ENCODE peak calls at places on chromosomes 3 and 15, in four cellular contexts. W is stimulated activated CD8-positive, alpha-beta memory T cell treated with anti-CD3 and anti-CD28 coated beads, Interleukin-7, amount 100 ng/mL, for 4 hours; F is NCI-H1092 treated with DMSO at 0.1 percent for 48 hours; X is IMR-90. R is an unnamed sample.

GRCh38 chr15:29681486-29681845 is 140.8 kb downstream of the TJP1 start:
- DNase-seq in X (no peak), W (no peak), F (no peak), R (no peak)

GRCh38 chr3:194691481-194692281 is 6.0 kb downstream of the FAM43A start:
- DNase-seq in F (no peak), W (no peak), X (no peak), R (no peak)

GRCh38 chr3:170603770-170604510 is 18.1 kb upstream of the SLC7A14 start:
- DNase-seq in W (no peak), X (peak; percentile 42), F (no peak), R (no peak)

GRCh38 chr3:134803051-134803505 is 8.0 kb downstream of the EPHB1 start:
- DNase-seq in X (no peak), F (no peak), W (no peak), R (no peak)

GRCh38 chr3:29381595-29381994 is 100.7 kb downstream of the RBMS3 start:
- DNase-seq in W (no peak), F (no peak), X (peak; percentile 51), R (no peak)

GRCh38 chr15:99589801-99590200 is 24.0 kb downstream of the MEF2A start:
- DNase-seq in X (no peak), W (no peak), F (no peak), R (no peak)

GRCh38 chr3:8239718-8240698 is 261.6 kb upstream of the LMCD1 start:
- DNase-seq in W (no peak), X (peak; percentile 59), F (peak; percentile 10), R (no peak)

GRCh38 chr3:138127636-138128365 is 4.4 kb downstream of the A4GNT start:
- DNase-seq in W (no peak), X (no peak), F (no peak), R (no peak)

GRCh38 chr3:124780356-124780755 is 50.1 kb downstream of the UMPS start:
- DNase-seq in F (no peak), W (no peak), X (peak; percentile 68), R (peak; percentile 69)

GRCh38 chr3:67458406-67458805 is 196.0 kb downstream of the SUCLG2 start:
- DNase-seq in F (no peak), X (peak; percentile 70), W (no peak), R (no peak)

GRCh38 chr3:47851888-47852603 is 49.1 kb downstream of the DHX30 start:
- DNase-seq in X (no peak), F (no peak), W (no peak), R (no peak)

R was measured in ureter.